ENCODE peak calls at places on chromosome 21, in seven cellular contexts. K is stimulated activated CD4-positive, alpha-beta T cell treated with anti-CD3 and anti-CD28 coated beads, Interleukin-15, amount 100 ng/mL, for 1 hour; X is fibroblast of the aortic adventitia; E is NCI-H1092 treated with DMSO at 0.1 percent for 48 hours; L is effector CD4-positive, alpha-beta T cell; U is progenitor cell of endocrine pancreas; Z is T-helper 17 cell. Q is an unnamed sample.

GRCh38 chr21:27425574-27425973 is 458.7 kb upstream of the ADAMTS5 start:
- DNase-seq in E (no peak), X (peak; percentile 72), K (no peak), U (no peak), Z (no peak), L (no peak), Q (no peak)

GRCh38 chr21:40901690-40902089 is 54.7 kb upstream of the DSCAM start:
- DNase-seq in L (no peak), X (no peak), Z (no peak), U (no peak), E (peak; percentile 90), K (no peak), Q (no peak)

GRCh38 chr21:28727809-28728208 is 264.9 kb downstream of the LTN1 start:
- DNase-seq in E (no peak), K (no peak), L (no peak), X (no peak), U (no peak), Z (no peak), Q (no peak)

GRCh38 chr21:45910548-45911221 is 70.9 kb upstream of the COL6A1 start:
- DNase-seq in Z (no peak), X (no peak), L (no peak), K (no peak), U (no peak), E (peak; percentile 56), Q (no peak)

GRCh38 chr21:45923146-45923545 is 58.4 kb upstream of the COL6A1 start:
- DNase-seq in U (peak; percentile 62), K (peak; percentile 48), E (peak; percentile 63), Z (peak; percentile 44), X (peak; percentile 87), L (peak; percentile 59), Q (no peak)

GRCh38 chr21:37220433-37220980 is 46.6 kb downstream of the VPS26C start:
- DNase-seq in X (peak; percentile 61), K (no peak), E (peak; percentile 49), L (peak; percentile 18), Z (peak; percentile 37), U (no peak), Q (peak; percentile 61)

GRCh38 chr21:45261093-45261492 is 26.6 kb downstream of the POFUT2 start:
- DNase-seq in X (no peak), Z (no peak), K (no peak), E (no peak), L (no peak), U (no peak), Q (no peak)

GRCh38 chr21:27759091-27759659 is 792.3 kb upstream of the ADAMTS5 start:
- DNase-seq in Z (no peak), K (no peak), X (no peak), U (no peak), L (no peak), E (no peak), Q (no peak)

GRCh38 chr21:42558846-42559245 is 45.2 kb downstream of the SLC37A1 start:
- DNase-seq in Z (no peak), L (no peak), E (no peak), X (no peak), K (no peak), U (no peak), Q (peak; percentile 41)

GRCh38 chr21:30315701-30316100 is 4.4 kb downstream of the KRTAP26-1 start:
- DNase-seq in X (no peak), Z (no peak), E (no peak), K (no peak), U (no peak), L (no peak), Q (no peak)